ENCODE peak calls at places on chromosome 19, in eight cellular contexts. Z is HL-60, X is posterior cingulate gyrus, W is RCC 7860, E is heart right ventricle, Y is fibroblast of lung, T is NCI-H345, V is H54. C is an unnamed sample.

GRCh38 chr19:41877916-41878905 is 1.1 kb downstream of the CD79A start:
- DNase-seq in E (no peak), Z (no peak), T (no peak), V (no peak), Y (no peak), W (no peak), X (no peak), C (no peak)

GRCh38 chr19:6216996-6217751 is 62.6 kb downstream of the MLLT1 start:
- DNase-seq in E (peak), Y (peak), W (no peak), T (no peak), V (no peak), X (no peak), Z (no peak), C (no peak)

GRCh38 chr19:18798384-18799352 is 7.6 kb upstream of the COMP start:
- DNase-seq in E (no peak), T (no peak), X (no peak), W (no peak), Z (no peak), V (no peak), Y (no peak), C (no peak)

GRCh38 chr19:18603255-18603957 is 3.2 kb downstream of the CRLF1 start:
- DNase-seq in V (no peak), Z (peak), T (no peak), X (no peak), W (no peak), Y (no peak), E (no peak), C (no peak)

GRCh38 chr19:4052114-4052992 is 14.3 kb downstream of the ZBTB7A start:
- DNase-seq in T (no peak), X (no peak), Z (peak), V (peak), Y (peak), W (no peak), E (peak), C (no peak)

GRCh38 chr19:34662919-34663318 is 14.0 kb downstream of the SCGB2B2 start:
- DNase-seq in T (peak), Z (peak), Y (no peak), V (no peak), X (no peak), E (no peak), W (no peak), C (peak)

GRCh38 chr19:8498295-8498694 is 4.1 kb downstream of the PRAM1 start:
- DNase-seq in X (no peak), Z (no peak), W (no peak), E (no peak), Y (no peak), V (no peak), T (no peak), C (no peak)

GRCh38 chr19:54670576-54671347 is 8.0 kb downstream of the LILRB4 start:
- DNase-seq in Y (no peak), W (no peak), V (no peak), T (no peak), Z (no peak), X (no peak), E (no peak), C (no peak)

GRCh38 chr19:17052439-17052838 is 22.8 kb downstream of the HAUS8 start:
- DNase-seq in Z (peak), V (no peak), X (peak), T (no peak), W (no peak), E (no peak), Y (peak), C (no peak)

GRCh38 chr19:48715681-48716171 is 3.8 kb downstream of the MAMSTR start:
- DNase-seq in V (no peak), Z (no peak), W (no peak), E (no peak), T (no peak), X (no peak), Y (no peak), C (no peak)

GRCh38 chr19:40800997-40801377 is 2.0 kb downstream of the EGLN2 start:
- DNase-seq in V (no peak), W (no peak), Z (no peak), X (no peak), E (no peak), Y (no peak), T (no peak), C (no peak)

GRCh38 chr19:42140125-42140754 is 8.0 kb upstream of the POU2F2 start:
- DNase-seq in Z (peak), Y (peak), E (peak), T (no peak), W (no peak), X (peak), V (no peak), C (no peak)

GRCh38 chr19:31071157-31071855 is 277.9 kb downstream of the TSHZ3 start:
- DNase-seq in T (no peak), E (no peak), W (peak), V (no peak), X (no peak), Z (no peak), Y (no peak), C (no peak)

GRCh38 chr19:44689290-44690130 is 9.4 kb upstream of the CEACAM16 start:
- DNase-seq in E (peak), Z (peak), W (peak), T (peak), X (peak), V (peak), Y (peak), C (peak)

C was measured in stimulated activated naive CD4-positive, alpha-beta T cell treated with Interleukin-2 at 50 U/mL for 16 hours.